ENCODE peak calls at places on chromosome 3, in five cellular contexts. One of them, this sample, is unnamed.

GRCh38 chr3:46584598-46585467 is 18.7 kb upstream of the LRRC2 start:
- DNase-seq in neural progenitor cell: no peak
- DNase-seq in GM23248: no peak
- DNase-seq in astrocyte: no peak
- DNase-seq in hepatocyte: no peak
- DNase-seq in this sample: no peak

GRCh38 chr3:86984271-86984670 is 6.7 kb downstream of the VGLL3 start:
- DNase-seq in neural progenitor cell: no peak
- DNase-seq in GM23248: peak; percentile 70
- DNase-seq in astrocyte: peak; percentile 46
- DNase-seq in hepatocyte: no peak
- DNase-seq in this sample: no peak

GRCh38 chr3:149417174-149417573 is 39.7 kb upstream of the TM4SF1 start:
- DNase-seq in neural progenitor cell: no peak
- DNase-seq in GM23248: no peak
- DNase-seq in astrocyte: no peak
- DNase-seq in hepatocyte: no peak
- DNase-seq in this sample: no peak

GRCh38 chr3:155572085-155572484 is 172.8 kb downstream of the PLCH1 start:
- DNase-seq in neural progenitor cell: no peak
- DNase-seq in GM23248: peak; percentile 66
- DNase-seq in astrocyte: peak; percentile 14
- DNase-seq in hepatocyte: peak; percentile 12
- DNase-seq in this sample: no peak

GRCh38 chr3:66265627-66266026 is 44.8 kb downstream of the SLC25A26 start:
- DNase-seq in neural progenitor cell: no peak
- DNase-seq in GM23248: no peak
- DNase-seq in astrocyte: no peak
- DNase-seq in hepatocyte: no peak
- DNase-seq in this sample: no peak

GRCh38 chr3:86547697-86548096 is 443.3 kb downstream of the VGLL3 start:
- DNase-seq in neural progenitor cell: peak; percentile 15
- DNase-seq in GM23248: no peak
- DNase-seq in astrocyte: no peak
- DNase-seq in hepatocyte: no peak
- DNase-seq in this sample: no peak

GRCh38 chr3:124329723-124330122 is 337.8 kb upstream of the ROPN1 start:
- DNase-seq in neural progenitor cell: no peak
- DNase-seq in GM23248: no peak
- DNase-seq in astrocyte: no peak
- DNase-seq in hepatocyte: no peak
- DNase-seq in this sample: no peak

GRCh38 chr3:9339750-9340449 is 23.0 kb upstream of the THUMPD3 start:
- DNase-seq in neural progenitor cell: no peak
- DNase-seq in GM23248: peak; percentile 37
- DNase-seq in astrocyte: no peak
- DNase-seq in hepatocyte: peak; percentile 26
- DNase-seq in this sample: no peak

GRCh38 chr3:50620846-50621245 is 3.9 kb downstream of the MAPKAPK3 start:
- DNase-seq in neural progenitor cell: no peak
- DNase-seq in GM23248: peak; percentile 63
- DNase-seq in astrocyte: no peak
- DNase-seq in hepatocyte: no peak
- DNase-seq in this sample: no peak

GRCh38 chr3:117045143-117045542 is 335.6 kb downstream of the TUSC7 start:
- DNase-seq in neural progenitor cell: peak; percentile 66
- DNase-seq in GM23248: peak; percentile 32
- DNase-seq in astrocyte: no peak
- DNase-seq in hepatocyte: peak; percentile 16
- DNase-seq in this sample: no peak

GRCh38 chr3:188830955-188831354 is 340.8 kb upstream of the TPRG1 start:
- DNase-seq in neural progenitor cell: no peak
- DNase-seq in GM23248: peak; percentile 46
- DNase-seq in astrocyte: no peak
- DNase-seq in hepatocyte: no peak
- DNase-seq in this sample: no peak

GRCh38 chr3:179046497-179047353 is 24.9 kb downstream of the ZMAT3 start:
- DNase-seq in neural progenitor cell: no peak
- DNase-seq in GM23248: peak; percentile 24
- DNase-seq in astrocyte: peak; percentile 53
- DNase-seq in hepatocyte: no peak
- DNase-seq in this sample: no peak

GRCh38 chr3:55455915-55456314 is 31.2 kb downstream of the WNT5A start:
- DNase-seq in neural progenitor cell: no peak
- DNase-seq in GM23248: no peak
- DNase-seq in astrocyte: no peak
- DNase-seq in hepatocyte: no peak
- DNase-seq in this sample: no peak

GRCh38 chr3:170043506-170043905 is 5.7 kb downstream of the GPR160 start:
- DNase-seq in neural progenitor cell: no peak
- DNase-seq in GM23248: no peak
- DNase-seq in astrocyte: no peak
- DNase-seq in hepatocyte: no peak
- DNase-seq in this sample: no peak

GRCh38 chr3:157467165-157467564 is 30.5 kb downstream of the PTX3 start:
- DNase-seq in neural progenitor cell: no peak
- DNase-seq in GM23248: peak; percentile 74
- DNase-seq in astrocyte: peak; percentile 33
- DNase-seq in hepatocyte: no peak
- DNase-seq in this sample: no peak

GRCh38 chr3:69142090-69142489 is 19.7 kb upstream of the LMOD3 start:
- DNase-seq in neural progenitor cell: no peak
- DNase-seq in GM23248: no peak
- DNase-seq in astrocyte: peak; percentile 16
- DNase-seq in hepatocyte: no peak
- DNase-seq in this sample: no peak

GRCh38 chr3:78201066-78201465 is 1161.2 kb downstream of the ROBO2 start:
- DNase-seq in neural progenitor cell: no peak
- DNase-seq in GM23248: no peak
- DNase-seq in astrocyte: no peak
- DNase-seq in hepatocyte: no peak
- DNase-seq in this sample: no peak

GRCh38 chr3:132032959-132033358 is 1.9 kb downstream of the CPNE4 start:
- DNase-seq in neural progenitor cell: no peak
- DNase-seq in GM23248: no peak
- DNase-seq in astrocyte: no peak
- DNase-seq in hepatocyte: no peak
- DNase-seq in this sample: no peak

GRCh38 chr3:27431116-27431515 is 53.1 kb downstream of the SLC4A7 start:
- DNase-seq in neural progenitor cell: no peak
- DNase-seq in GM23248: peak; percentile 98
- DNase-seq in astrocyte: peak; percentile 99
- DNase-seq in hepatocyte: peak; percentile 22
- DNase-seq in this sample: peak; percentile 77

GRCh38 chr3:194174407-194174806 is 38.5 kb downstream of the HES1 start:
- DNase-seq in neural progenitor cell: no peak
- DNase-seq in GM23248: no peak
- DNase-seq in astrocyte: no peak
- DNase-seq in hepatocyte: no peak
- DNase-seq in this sample: no peak

GRCh38 chr3:131217296-131217741 is 164.3 kb upstream of the NUDT16 start:
- DNase-seq in neural progenitor cell: no peak
- DNase-seq in GM23248: no peak
- DNase-seq in astrocyte: no peak
- DNase-seq in hepatocyte: peak; percentile 13
- DNase-seq in this sample: peak; percentile 50

GRCh38 chr3:25885544-25885943 is 95.7 kb downstream of the OXSM start:
- DNase-seq in neural progenitor cell: no peak
- DNase-seq in GM23248: no peak
- DNase-seq in astrocyte: peak; percentile 36
- DNase-seq in hepatocyte: peak; percentile 59
- DNase-seq in this sample: peak; percentile 9

GRCh38 chr3:172102883-172103310 is 63.5 kb downstream of the FNDC3B start:
- DNase-seq in neural progenitor cell: no peak
- DNase-seq in GM23248: no peak
- DNase-seq in astrocyte: no peak
- DNase-seq in hepatocyte: no peak
- DNase-seq in this sample: peak; percentile 43

GRCh38 chr3:125443923-125444322 is 68.8 kb upstream of the ZNF148 start:
- DNase-seq in neural progenitor cell: no peak
- DNase-seq in GM23248: peak; percentile 83
- DNase-seq in astrocyte: peak; percentile 79
- DNase-seq in hepatocyte: no peak
- DNase-seq in this sample: peak; percentile 63

GRCh38 chr3:196707566-196707965 is 4.5 kb downstream of the CEP19 start:
- DNase-seq in neural progenitor cell: no peak
- DNase-seq in GM23248: no peak
- DNase-seq in astrocyte: no peak
- DNase-seq in hepatocyte: no peak
- DNase-seq in this sample: no peak

GRCh38 chr3:98893740-98894139 is 7.8 kb downstream of the DCBLD2 start:
- DNase-seq in neural progenitor cell: peak; percentile 58
- DNase-seq in GM23248: peak; percentile 34
- DNase-seq in astrocyte: peak; percentile 77
- DNase-seq in hepatocyte: no peak
- DNase-seq in this sample: no peak

GRCh38 chr3:9398715-9399708 is 1.6 kb downstream of the SETD5 start:
- DNase-seq in neural progenitor cell: peak; percentile 42
- DNase-seq in GM23248: peak; percentile 78
- DNase-seq in astrocyte: peak; percentile 42
- DNase-seq in hepatocyte: peak; percentile 60
- DNase-seq in this sample: peak; percentile 57

GRCh38 chr3:151837057-151837456 is 23.1 kb downstream of the AADAC start:
- DNase-seq in neural progenitor cell: peak; percentile 42
- DNase-seq in GM23248: peak; percentile 91
- DNase-seq in astrocyte: peak; percentile 80
- DNase-seq in hepatocyte: peak; percentile 66
- DNase-seq in this sample: peak; percentile 91

GRCh38 chr3:138434276-138434874 is at the start of gene ESYT3:
- DNase-seq in neural progenitor cell: peak; percentile 83
- DNase-seq in GM23248: peak; percentile 83
- DNase-seq in astrocyte: peak; percentile 36
- DNase-seq in hepatocyte: peak; percentile 88
- DNase-seq in this sample: peak; percentile 87
- H3K4me3 ChIP-seq in neural progenitor cell: peak within 1 kb of the TSS; percentile 51
- H3K4me3 ChIP-seq in GM23248: peak within 1 kb of the TSS; percentile 70
- H3K4me3 ChIP-seq in astrocyte: peak within 1 kb of the TSS; percentile 54
- H3K4me3 ChIP-seq in hepatocyte: peak within 1 kb of the TSS; percentile 34
- H3K4me3 ChIP-seq in this sample: peak within 1 kb of the TSS; percentile 43

DNA sequence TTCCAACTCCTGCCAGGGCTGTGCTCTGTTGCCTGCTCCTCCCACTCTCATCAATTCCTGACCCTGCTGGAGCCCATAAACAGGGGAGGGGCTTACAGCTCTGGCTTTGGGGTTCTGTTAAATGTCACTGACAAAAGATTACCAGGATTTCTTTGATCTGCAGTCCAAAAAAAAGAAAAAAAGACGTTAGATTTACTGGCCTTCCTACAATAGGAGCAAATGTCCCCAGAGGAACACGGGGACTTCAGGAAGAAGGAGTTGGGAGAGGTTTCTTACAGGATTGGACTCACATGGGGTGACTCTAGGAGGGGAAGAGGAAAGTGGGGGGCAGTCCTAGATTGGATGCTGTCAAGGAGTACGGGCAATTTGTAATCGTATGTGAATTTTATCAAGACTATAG is 84.2 kb upstream of the RNF7 start:
- DNase-seq in neural progenitor cell: no peak
- DNase-seq in GM23248: no peak
- DNase-seq in astrocyte: no peak
- DNase-seq in hepatocyte: no peak
- DNase-seq in this sample: no peak
- H2AFZ ChIP-seq in neural progenitor cell: no peak overlapping the region
- H2AFZ ChIP-seq in GM23248: no peak overlapping the region
- H2AFZ ChIP-seq in astrocyte: no peak overlapping the region
- H2AFZ ChIP-seq in hepatocyte: no peak overlapping the region
- H2AFZ ChIP-seq in this sample: no peak overlapping the region

GRCh38 chr3:33145901-33146580 is 32.2 kb downstream of the CRTAP start:
- DNase-seq in neural progenitor cell: no peak
- DNase-seq in GM23248: no peak
- DNase-seq in astrocyte: no peak
- DNase-seq in hepatocyte: no peak
- DNase-seq in this sample: no peak
- H3K4me3 ChIP-seq in neural progenitor cell: no peak overlapping the region
- H3K4me3 ChIP-seq in GM23248: no peak overlapping the region
- H3K4me3 ChIP-seq in astrocyte: no peak overlapping the region
- H3K4me3 ChIP-seq in hepatocyte: no peak overlapping the region
- H3K4me3 ChIP-seq in this sample: no peak overlapping the region

GRCh38 chr3:32467333-32468070 is 35.1 kb downstream of the CMTM6 start:
- DNase-seq in neural progenitor cell: peak; percentile 85
- DNase-seq in GM23248: peak; percentile 66
- DNase-seq in astrocyte: peak; percentile 12
- DNase-seq in hepatocyte: peak; percentile 79
- DNase-seq in this sample: peak; percentile 64
- H2AFZ ChIP-seq in neural progenitor cell: no peak overlapping the region
- H2AFZ ChIP-seq in GM23248: no peak overlapping the region
- H2AFZ ChIP-seq in astrocyte: no peak overlapping the region
- H2AFZ ChIP-seq in hepatocyte: no peak overlapping the region
- H2AFZ ChIP-seq in this sample: no peak overlapping the region

GRCh38 chr3:49471856-49472495 is 1.9 kb downstream of the DAG1 start:
- DNase-seq in neural progenitor cell: no peak
- DNase-seq in GM23248: no peak
- DNase-seq in astrocyte: no peak
- DNase-seq in hepatocyte: no peak
- DNase-seq in this sample: peak; percentile 11
- H3K4me3 ChIP-seq in neural progenitor cell: peak overlapping the region; percentile 82
- H3K4me3 ChIP-seq in GM23248: peak overlapping the region; percentile 77
- H3K4me3 ChIP-seq in astrocyte: no peak overlapping the region
- H3K4me3 ChIP-seq in hepatocyte: peak overlapping the region; percentile 75
- H3K4me3 ChIP-seq in this sample: peak overlapping the region; percentile 86

GRCh38 chr3:32575451-32575850 is 4.8 kb upstream of the DYNC1LI1 start:
- DNase-seq in neural progenitor cell: no peak
- DNase-seq in GM23248: peak; percentile 67
- DNase-seq in astrocyte: no peak
- DNase-seq in hepatocyte: no peak
- DNase-seq in this sample: no peak

GRCh38 chr3:32577621-32578556 is 7.2 kb upstream of the DYNC1LI1 start:
- DNase-seq in neural progenitor cell: no peak
- DNase-seq in GM23248: peak; percentile 65
- DNase-seq in astrocyte: no peak
- DNase-seq in hepatocyte: no peak
- DNase-seq in this sample: no peak

DNA sequence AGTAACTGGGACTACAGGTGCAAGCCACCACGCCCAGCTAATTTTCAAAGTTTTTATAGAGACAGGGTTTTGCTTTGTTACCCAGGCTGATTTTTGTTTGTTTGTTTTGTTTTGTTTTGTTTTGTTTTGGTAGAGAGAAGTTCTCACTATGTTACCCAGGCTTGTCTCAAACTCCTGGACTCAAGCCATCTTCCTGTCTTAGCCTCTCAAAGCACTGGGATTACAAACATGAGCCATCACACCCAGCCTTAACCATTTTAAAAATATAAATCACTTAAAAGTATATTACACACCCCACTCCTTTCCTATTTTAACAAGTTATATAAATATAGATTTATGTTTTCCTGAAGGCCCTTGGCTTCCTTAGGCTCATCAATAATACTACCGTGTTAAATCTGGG is 6.5 kb upstream of the DYNC1LI1 start:
- DNase-seq in neural progenitor cell: no peak
- DNase-seq in GM23248: no peak
- DNase-seq in astrocyte: no peak
- DNase-seq in hepatocyte: no peak
- DNase-seq in this sample: no peak
- H2AFZ ChIP-seq in neural progenitor cell: no peak overlapping the region
- H2AFZ ChIP-seq in GM23248: peak overlapping the region; percentile 95
- H2AFZ ChIP-seq in astrocyte: no peak overlapping the region
- H2AFZ ChIP-seq in hepatocyte: peak overlapping the region; percentile 35
- H2AFZ ChIP-seq in this sample: no peak overlapping the region

GRCh38 chr3:122021037-122021436 is 1.0 kb downstream of the ILDR1 start:
- DNase-seq in neural progenitor cell: no peak
- DNase-seq in GM23248: no peak
- DNase-seq in astrocyte: no peak
- DNase-seq in hepatocyte: no peak
- DNase-seq in this sample: no peak
- H3K4me3 ChIP-seq in neural progenitor cell: no peak overlapping the region
- H3K4me3 ChIP-seq in GM23248: no peak overlapping the region
- H3K4me3 ChIP-seq in astrocyte: no peak overlapping the region
- H3K4me3 ChIP-seq in hepatocyte: no peak overlapping the region
- H3K4me3 ChIP-seq in this sample: no peak overlapping the region

This sample was measured in mammary epithelial cell.